ENCODE peak calls at places on chromosomes 4 and X, in six cellular contexts. One of them, this sample, is unnamed.

GRCh38 chr4:2182981-2183380 is 58.9 kb downstream of the HAUS3 start:
- DNase-seq in AML-193: peak; percentile 6
- DNase-seq in iPS-NIHi11: no peak
- DNase-seq in neuronal stem cell: no peak
- DNase-seq in ecto neural progenitor cell: no peak
- DNase-seq in stimulated activated CD4-positive, alpha-beta T cell treated with anti-CD3 and anti-CD28 coated beads, TNF-alpha, amount 100 ng/mL, for 24 hours: no peak
- DNase-seq in this sample: no peak

GRCh38 chrX:120140293-120140981 is 18.0 kb upstream of the RHOXF2 start:
- DNase-seq in AML-193: no peak
- DNase-seq in iPS-NIHi11: no peak
- DNase-seq in neuronal stem cell: no peak
- DNase-seq in ecto neural progenitor cell: no peak
- DNase-seq in stimulated activated CD4-positive, alpha-beta T cell treated with anti-CD3 and anti-CD28 coated beads, TNF-alpha, amount 100 ng/mL, for 24 hours: no peak
- DNase-seq in this sample: no peak

GRCh38 chr4:123350191-123350544 is 46.4 kb upstream of the SPRY1 start:
- DNase-seq in AML-193: no peak
- DNase-seq in iPS-NIHi11: peak; percentile 59
- DNase-seq in neuronal stem cell: no peak
- DNase-seq in ecto neural progenitor cell: no peak
- DNase-seq in stimulated activated CD4-positive, alpha-beta T cell treated with anti-CD3 and anti-CD28 coated beads, TNF-alpha, amount 100 ng/mL, for 24 hours: no peak
- DNase-seq in this sample: peak; percentile 88

GRCh38 chr4:153781717-153782416 is 7.0 kb downstream of the SFRP2 start:
- DNase-seq in AML-193: no peak
- DNase-seq in iPS-NIHi11: no peak
- DNase-seq in neuronal stem cell: no peak
- DNase-seq in ecto neural progenitor cell: no peak
- DNase-seq in stimulated activated CD4-positive, alpha-beta T cell treated with anti-CD3 and anti-CD28 coated beads, TNF-alpha, amount 100 ng/mL, for 24 hours: no peak
- DNase-seq in this sample: peak; percentile 60

GRCh38 chr4:54909964-54910363 is 215.4 kb downstream of the KDR start:
- DNase-seq in AML-193: no peak
- DNase-seq in iPS-NIHi11: no peak
- DNase-seq in neuronal stem cell: no peak
- DNase-seq in ecto neural progenitor cell: no peak
- DNase-seq in stimulated activated CD4-positive, alpha-beta T cell treated with anti-CD3 and anti-CD28 coated beads, TNF-alpha, amount 100 ng/mL, for 24 hours: no peak
- DNase-seq in this sample: no peak

GRCh38 chrX:119659522-119659921 is 33.4 kb downstream of the SEPTIN6 start:
- DNase-seq in AML-193: no peak
- DNase-seq in iPS-NIHi11: no peak
- DNase-seq in neuronal stem cell: no peak
- DNase-seq in ecto neural progenitor cell: no peak
- DNase-seq in stimulated activated CD4-positive, alpha-beta T cell treated with anti-CD3 and anti-CD28 coated beads, TNF-alpha, amount 100 ng/mL, for 24 hours: no peak
- DNase-seq in this sample: no peak

GRCh38 chr4:168585168-168586091 is 88.6 kb downstream of the PALLD start:
- DNase-seq in AML-193: no peak
- DNase-seq in iPS-NIHi11: peak; percentile 83
- DNase-seq in neuronal stem cell: peak; percentile 65
- DNase-seq in ecto neural progenitor cell: peak; percentile 80
- DNase-seq in stimulated activated CD4-positive, alpha-beta T cell treated with anti-CD3 and anti-CD28 coated beads, TNF-alpha, amount 100 ng/mL, for 24 hours: no peak
- DNase-seq in this sample: peak; percentile 93

GRCh38 chr4:100311181-100311580 is 120.9 kb upstream of the DDIT4L start:
- DNase-seq in AML-193: peak; percentile 71
- DNase-seq in iPS-NIHi11: peak; percentile 8
- DNase-seq in neuronal stem cell: no peak
- DNase-seq in ecto neural progenitor cell: no peak
- DNase-seq in stimulated activated CD4-positive, alpha-beta T cell treated with anti-CD3 and anti-CD28 coated beads, TNF-alpha, amount 100 ng/mL, for 24 hours: no peak
- DNase-seq in this sample: peak; percentile 66

GRCh38 chrX:13376857-13377441 is 57.1 kb upstream of the ATXN3L start:
- DNase-seq in AML-193: no peak
- DNase-seq in iPS-NIHi11: no peak
- DNase-seq in neuronal stem cell: no peak
- DNase-seq in ecto neural progenitor cell: no peak
- DNase-seq in stimulated activated CD4-positive, alpha-beta T cell treated with anti-CD3 and anti-CD28 coated beads, TNF-alpha, amount 100 ng/mL, for 24 hours: no peak
- DNase-seq in this sample: no peak

GRCh38 chrX:129577473-129577872 is 37.4 kb downstream of the OCRL start:
- DNase-seq in AML-193: no peak
- DNase-seq in iPS-NIHi11: no peak
- DNase-seq in neuronal stem cell: no peak
- DNase-seq in ecto neural progenitor cell: no peak
- DNase-seq in stimulated activated CD4-positive, alpha-beta T cell treated with anti-CD3 and anti-CD28 coated beads, TNF-alpha, amount 100 ng/mL, for 24 hours: no peak
- DNase-seq in this sample: no peak

GRCh38 chr4:16693040-16693506 is 205.4 kb downstream of the LDB2 start:
- DNase-seq in AML-193: no peak
- DNase-seq in iPS-NIHi11: no peak
- DNase-seq in neuronal stem cell: no peak
- DNase-seq in ecto neural progenitor cell: no peak
- DNase-seq in stimulated activated CD4-positive, alpha-beta T cell treated with anti-CD3 and anti-CD28 coated beads, TNF-alpha, amount 100 ng/mL, for 24 hours: no peak
- DNase-seq in this sample: no peak

GRCh38 chr4:2394544-2394943 is 23.9 kb downstream of the ZFYVE28 start:
- DNase-seq in AML-193: no peak
- DNase-seq in iPS-NIHi11: no peak
- DNase-seq in neuronal stem cell: no peak
- DNase-seq in ecto neural progenitor cell: no peak
- DNase-seq in stimulated activated CD4-positive, alpha-beta T cell treated with anti-CD3 and anti-CD28 coated beads, TNF-alpha, amount 100 ng/mL, for 24 hours: no peak
- DNase-seq in this sample: no peak

GRCh38 chr4:3442959-3443749 is 1.4 kb downstream of the HGFAC start:
- DNase-seq in AML-193: peak; percentile 20
- DNase-seq in iPS-NIHi11: peak; percentile 99
- DNase-seq in neuronal stem cell: peak; percentile 50
- DNase-seq in ecto neural progenitor cell: peak; percentile 81
- DNase-seq in stimulated activated CD4-positive, alpha-beta T cell treated with anti-CD3 and anti-CD28 coated beads, TNF-alpha, amount 100 ng/mL, for 24 hours: peak; percentile 34
- DNase-seq in this sample: peak; percentile 90

GRCh38 chr4:73892966-73893365 is 23.8 kb downstream of the CXCL1 start:
- DNase-seq in AML-193: no peak
- DNase-seq in iPS-NIHi11: no peak
- DNase-seq in neuronal stem cell: no peak
- DNase-seq in ecto neural progenitor cell: no peak
- DNase-seq in stimulated activated CD4-positive, alpha-beta T cell treated with anti-CD3 and anti-CD28 coated beads, TNF-alpha, amount 100 ng/mL, for 24 hours: no peak
- DNase-seq in this sample: no peak

GRCh38 chrX:37425370-37425769 is 76.2 kb downstream of the PRRG1 start:
- DNase-seq in AML-193: no peak
- DNase-seq in iPS-NIHi11: no peak
- DNase-seq in neuronal stem cell: no peak
- DNase-seq in ecto neural progenitor cell: no peak
- DNase-seq in stimulated activated CD4-positive, alpha-beta T cell treated with anti-CD3 and anti-CD28 coated beads, TNF-alpha, amount 100 ng/mL, for 24 hours: no peak
- DNase-seq in this sample: no peak

GRCh38 chrX:9927638-9928037 is 39.5 kb upstream of the CLDN34 start:
- DNase-seq in AML-193: no peak
- DNase-seq in iPS-NIHi11: no peak
- DNase-seq in neuronal stem cell: no peak
- DNase-seq in ecto neural progenitor cell: no peak
- DNase-seq in stimulated activated CD4-positive, alpha-beta T cell treated with anti-CD3 and anti-CD28 coated beads, TNF-alpha, amount 100 ng/mL, for 24 hours: no peak
- DNase-seq in this sample: peak; percentile 56

GRCh38 chr4:80183196-80184052 is 13.9 kb upstream of the PRDM8 start:
- DNase-seq in AML-193: peak; percentile 31
- DNase-seq in iPS-NIHi11: no peak
- DNase-seq in neuronal stem cell: no peak
- DNase-seq in ecto neural progenitor cell: no peak
- DNase-seq in stimulated activated CD4-positive, alpha-beta T cell treated with anti-CD3 and anti-CD28 coated beads, TNF-alpha, amount 100 ng/mL, for 24 hours: no peak
- DNase-seq in this sample: no peak

This sample was measured in endodermal cell.